ENCODE peak calls at places on chromosomes 4 and X, in four cellular contexts. J is uterus, A is fibroblast of mammary gland, G is bronchial epithelial cell. L is an unnamed sample.

GRCh38 chr4:158169516-158169915 is 3.3 kb downstream of the GASK1B start:
- DNase-seq in J (no peak), A (peak; percentile 46), G (no peak), L (peak; percentile 30)

GRCh38 chrX:107118322-107119147 is at the start of gene RBM41:
- DNase-seq in J (peak; percentile 74), A (peak; percentile 70), G (peak; percentile 70), L (peak; percentile 83)

GRCh38 chr4:105709081-105709450 is 482 bp downstream of the GSTCD start:
- DNase-seq in J (no peak), A (peak; percentile 15), G (peak; percentile 35), L (peak; percentile 45)

GRCh38 chr4:105657117-105657765 is 51.2 kb downstream of the INTS12 start:
- DNase-seq in J (no peak), A (no peak), G (peak; percentile 80), L (peak; percentile 77)

GRCh38 chr4:176443646-176444409 is 124.1 kb downstream of the SPCS3 start:
- DNase-seq in J (no peak), A (peak; percentile 67), G (peak; percentile 55), L (peak; percentile 32)

GRCh38 chr4:128859887-128860774 is 50.6 kb downstream of the JADE1 start:
- DNase-seq in J (no peak), A (peak; percentile 89), G (no peak), L (no peak)

GRCh38 chrX:1763294-1763693 is 148.4 kb downstream of the ASMT start:
- DNase-seq in J (no peak), A (no peak), G (no peak), L (no peak)

GRCh38 chrX:36961590-36961989 is 46.6 kb upstream of the FAM47C start:
- DNase-seq in J (no peak), A (no peak), G (peak; percentile 3), L (no peak)

GRCh38 chrX:111719426-111720210 is 38.6 kb downstream of the ALG13 start:
- DNase-seq in J (no peak), A (peak; percentile 16), G (peak; percentile 12), L (peak; percentile 0)

GRCh38 chr4:106258145-106259045 is 57.6 kb downstream of the TBCK start:
- DNase-seq in J (no peak), A (peak; percentile 11), G (no peak), L (no peak)

GRCh38 chrX:80335062-80335830 is 85.0 kb upstream of the TENT5D start:
- DNase-seq in J (peak; percentile 22), A (peak; percentile 14), G (no peak), L (peak; percentile 43)

GRCh38 chr4:8869879-8870646 is 1.6 kb downstream of the HMX1 start:
- DNase-seq in J (no peak), A (no peak), G (no peak), L (no peak)

GRCh38 chr4:8872402-8873291 is 1.0 kb upstream of the HMX1 start:
- DNase-seq in J (no peak), A (no peak), G (no peak), L (no peak)

GRCh38 chr4:8869002-8869878 is 2.4 kb downstream of the HMX1 start:
- DNase-seq in J (no peak), A (no peak), G (no peak), L (no peak)

GRCh38 chr4:8870647-8871416 is 807 bp downstream of the HMX1 start:
- DNase-seq in J (no peak), A (no peak), G (no peak), L (no peak)

GRCh38 chr4:8871417-8872401 is at the start of gene HMX1:
- DNase-seq in J (no peak), A (no peak), G (no peak), L (no peak)
- H3K4me3 ChIP-seq in J (no peak within 1 kb of the TSS), A (no peak within 1 kb of the TSS), G (no peak within 1 kb of the TSS), L (no peak within 1 kb of the TSS)

GRCh38 chrX:49167740-49168108 is 4.0 kb upstream of the PLP2 start:
- DNase-seq in J (no peak), A (no peak), G (no peak), L (no peak)
- H3K4me3 ChIP-seq in J (peak overlapping the region; percentile 35), A (peak overlapping the region; percentile 9), G (peak overlapping the region; percentile 35), L (peak overlapping the region; percentile 54)

GRCh38 chrX:11423949-11424348 is 130.7 kb downstream of the AMELX start:
- DNase-seq in J (no peak), A (no peak), G (no peak), L (no peak)

GRCh38 chrX:11427082-11428033 is 134.1 kb downstream of the AMELX start:
- DNase-seq in J (peak; percentile 36), A (peak; percentile 32), G (no peak), L (no peak)

GRCh38 chrX:11424903-11425674 is 131.9 kb downstream of the AMELX start:
- DNase-seq in J (no peak), A (no peak), G (no peak), L (no peak)

GRCh38 chrX:11429543-11430085 is 136.4 kb downstream of the AMELX start:
- DNase-seq in J (no peak), A (no peak), G (peak; percentile 37), L (peak; percentile 19)

DNA sequence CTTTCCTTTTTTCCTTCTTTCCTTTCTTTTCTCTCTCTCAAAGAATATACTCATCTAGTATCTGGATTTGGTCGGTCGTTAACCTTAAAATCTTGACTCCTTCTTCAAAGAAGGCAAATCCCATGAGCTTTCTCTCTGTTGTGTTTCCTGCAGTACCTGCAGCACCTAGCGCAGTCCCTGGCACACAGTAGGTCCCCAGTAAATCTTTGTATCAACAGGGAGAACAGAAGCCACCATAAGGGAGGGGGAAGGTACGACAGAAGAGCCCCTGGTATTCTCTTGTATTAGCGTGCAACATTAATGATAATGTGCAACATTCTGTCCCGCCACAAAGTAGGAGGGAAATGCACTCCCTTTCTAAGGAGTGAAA is 133.5 kb downstream of the AMELX start:
- DNase-seq in J (no peak), A (no peak), G (no peak), L (no peak)
- H3K4me3 ChIP-seq in J (peak overlapping the region; percentile 22), A (peak overlapping the region; percentile 62), G (no peak overlapping the region), L (no peak overlapping the region)

GRCh38 chrX:40166582-40166981 is 68.8 kb upstream of the BCOR start:
- DNase-seq in J (peak; percentile 27), A (peak; percentile 79), G (no peak), L (no peak)

GRCh38 chrX:40165861-40166260 is 68.1 kb upstream of the BCOR start:
- DNase-seq in J (no peak), A (no peak), G (no peak), L (no peak)

GRCh38 chrX:40169193-40170086 is 71.7 kb upstream of the BCOR start:
- DNase-seq in J (peak; percentile 73), A (no peak), G (peak; percentile 61), L (peak; percentile 72)

GRCh38 chrX:40168183-40169015 is 70.6 kb upstream of the BCOR start:
- DNase-seq in J (peak; percentile 19), A (no peak), G (no peak), L (no peak)

DNA sequence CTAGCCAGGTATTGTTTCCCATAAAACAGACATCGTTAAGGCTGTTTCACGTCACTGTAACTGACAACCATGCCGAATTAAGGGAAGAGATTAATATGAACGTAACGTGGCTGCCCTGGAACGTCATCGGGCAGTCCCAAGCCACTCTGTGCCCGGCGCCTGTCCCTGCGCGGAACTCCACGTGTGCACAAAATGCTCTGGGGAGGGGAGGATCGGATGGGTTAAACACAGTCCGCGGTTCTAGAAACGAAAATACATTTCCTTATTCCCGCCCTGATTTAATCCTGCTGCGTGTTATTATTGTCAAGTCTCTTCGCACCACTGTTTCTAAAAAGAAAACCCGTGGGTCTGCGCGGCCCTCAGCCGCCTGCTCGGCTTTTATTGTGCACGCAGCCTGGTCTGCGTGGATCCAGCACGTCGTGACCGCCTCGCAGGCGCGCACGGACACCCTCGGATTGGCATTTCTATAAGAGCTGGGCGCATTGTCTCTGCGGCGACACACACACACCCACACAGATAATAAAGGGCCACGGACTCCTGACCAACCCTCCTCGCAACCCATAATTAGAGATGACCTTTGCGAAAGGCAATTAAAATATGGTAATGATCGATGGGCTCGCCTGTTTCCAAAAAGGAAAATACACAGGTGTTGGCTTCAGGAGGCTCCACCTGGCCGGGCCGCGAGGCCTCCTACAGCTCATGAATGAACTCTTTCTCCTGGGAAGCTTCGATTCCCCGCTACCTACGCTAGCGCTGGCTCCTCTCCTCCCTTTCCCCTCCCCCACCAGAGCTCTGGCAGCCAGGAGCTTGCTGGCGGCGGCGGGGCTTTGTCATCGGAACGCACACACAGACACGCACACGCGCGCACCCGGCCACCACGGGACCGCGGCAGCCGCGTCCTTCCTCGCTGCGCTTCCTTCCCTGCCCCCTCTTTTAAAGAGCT is 69.8 kb upstream of the BCOR start:
- DNase-seq in J (peak; percentile 60), A (no peak), G (no peak), L (no peak)
- H3K4me3 ChIP-seq in J (peak overlapping the region; percentile 11), A (no peak overlapping the region), G (peak overlapping the region; percentile 15), L (peak overlapping the region; percentile 15)

L was measured in epithelial cell of esophagus.